ENCODE peak calls at places on chromosomes 7 and 10, in ten cellular contexts. C is effector memory CD8-positive, alpha-beta T cell; Z is COLO829; I is fibroblast of pulmonary artery; Y is A172; A is effector CD8-positive, alpha-beta T cell; U is AG04449; L is stimulated activated CD8-positive, alpha-beta memory T cell treated with anti-CD3 and anti-CD28 coated beads, Interleukin-4, amount 100 ng/mL, for 1 hour; S is right lobe of liver; T is HS-5. X is an unnamed sample.

GRCh38 chr7:137609500-137609899 is 237.3 kb downstream of the DGKI start:
- DNase-seq in C (no peak), Z (no peak), I (peak; percentile 8), Y (no peak), A (no peak), U (no peak), L (no peak), S (no peak), T (no peak), X (no peak)

GRCh38 chr7:134153493-134154093 is 26.5 kb downstream of the LRGUK start:
- DNase-seq in C (no peak), Z (no peak), I (peak; percentile 3), Y (no peak), A (no peak), U (no peak), L (no peak), S (no peak), T (no peak), X (no peak)

GRCh38 chr7:158264881-158265742 is 322.5 kb downstream of the PTPRN2 start:
- DNase-seq in C (no peak), Z (no peak), I (no peak), Y (no peak), A (no peak), U (no peak), L (no peak), S (no peak), T (no peak), X (no peak)

GRCh38 chr7:37982423-37982822 is 62.0 kb downstream of the EPDR1 start:
- DNase-seq in C (no peak), Z (no peak), I (no peak), Y (no peak), A (no peak), U (no peak), L (no peak), S (no peak), T (no peak), X (no peak)

GRCh38 chr10:64102264-64102633 is 581.0 kb downstream of the REEP3 start:
- DNase-seq in C (no peak), Z (no peak), I (no peak), Y (no peak), A (no peak), U (no peak), L (no peak), S (no peak), T (no peak), X (no peak)

GRCh38 chr10:29517352-29517923 is 117.3 kb downstream of the SVIL start:
- DNase-seq in C (no peak), Z (no peak), I (peak; percentile 53), Y (peak; percentile 34), A (no peak), U (no peak), L (no peak), S (no peak), T (no peak), X (peak; percentile 14)

GRCh38 chr10:26743091-26743490 is 45.6 kb downstream of the PDSS1 start:
- DNase-seq in C (no peak), Z (no peak), I (no peak), Y (no peak), A (no peak), U (no peak), L (no peak), S (no peak), T (no peak), X (no peak)

GRCh38 chr10:89347706-89348457 is 20.1 kb downstream of the IFIT3 start:
- DNase-seq in C (no peak), Z (peak; percentile 64), I (peak; percentile 66), Y (no peak), A (no peak), U (no peak), L (no peak), S (no peak), T (no peak), X (no peak)

GRCh38 chr7:82114237-82114636 is 329.3 kb downstream of the CACNA2D1 start:
- DNase-seq in C (no peak), Z (no peak), I (no peak), Y (no peak), A (no peak), U (no peak), L (no peak), S (no peak), T (no peak), X (no peak)

GRCh38 chr10:116593139-116593740 is 2.5 kb downstream of the PNLIPRP1 start:
- DNase-seq in C (no peak), Z (no peak), I (no peak), Y (no peak), A (no peak), U (no peak), L (no peak), S (no peak), T (no peak), X (no peak)

GRCh38 chr7:148722340-148723165 is 23.9 kb downstream of the CUL1 start:
- DNase-seq in C (no peak), Z (no peak), I (peak; percentile 16), Y (peak; percentile 13), A (no peak), U (no peak), L (no peak), S (no peak), T (no peak), X (no peak)

GRCh38 chr10:68231106-68231901 is 609 bp downstream of the ATOH7 start:
- DNase-seq in C (no peak), Z (peak; percentile 26), I (peak; percentile 60), Y (peak; percentile 51), A (no peak), U (no peak), L (no peak), S (peak; percentile 65), T (peak; percentile 53), X (no peak)

GRCh38 chr10:34163075-34163905 is 651.8 kb downstream of the PARD3 start:
- DNase-seq in C (no peak), Z (no peak), I (peak; percentile 10), Y (no peak), A (no peak), U (no peak), L (no peak), S (no peak), T (no peak), X (no peak)

GRCh38 chr7:2734084-2734601 is 46.1 kb downstream of the AMZ1 start:
- DNase-seq in C (no peak), Z (no peak), I (no peak), Y (no peak), A (no peak), U (no peak), L (no peak), S (no peak), T (no peak), X (no peak)

GRCh38 chr10:31972519-31973041 is 43.9 kb upstream of the ARHGAP12 start:
- DNase-seq in C (no peak), Z (no peak), I (no peak), Y (no peak), A (no peak), U (no peak), L (no peak), S (no peak), T (no peak), X (peak; percentile 46)

GRCh38 chr7:90999989-91000979 is 263.9 kb upstream of the FZD1 start:
- DNase-seq in C (no peak), Z (no peak), I (peak; percentile 17), Y (peak; percentile 36), A (no peak), U (peak; percentile 38), L (no peak), S (no peak), T (peak; percentile 23), X (no peak)

GRCh38 chr10:5873515-5873995 is 16.1 kb downstream of the ANKRD16 start:
- DNase-seq in C (peak; percentile 66), Z (peak; percentile 79), I (peak; percentile 86), Y (peak; percentile 87), A (peak; percentile 48), U (no peak), L (peak; percentile 26), S (no peak), T (no peak), X (peak; percentile 82)

GRCh38 chr7:1912472-1913289 is 242.6 kb downstream of the ELFN1 start:
- DNase-seq in C (no peak), Z (no peak), I (peak; percentile 82), Y (no peak), A (no peak), U (no peak), L (no peak), S (no peak), T (peak; percentile 42), X (no peak)

GRCh38 chr7:1555046-1555812 is 776 bp downstream of the TMEM184A start:
- DNase-seq in C (no peak), Z (peak; percentile 57), I (peak; percentile 82), Y (peak; percentile 99), A (no peak), U (peak; percentile 36), L (no peak), S (peak; percentile 84), T (peak; percentile 89), X (no peak)

GRCh38 chr10:974038-974784 is 14.0 kb upstream of the GTPBP4 start:
- DNase-seq in C (no peak), Z (peak; percentile 16), I (no peak), Y (peak; percentile 67), A (no peak), U (no peak), L (no peak), S (no peak), T (no peak), X (no peak)

GRCh38 chr10:102113956-102114857 is 6.0 kb downstream of the LDB1 start:
- DNase-seq in C (no peak), Z (no peak), I (no peak), Y (peak; percentile 44), A (no peak), U (no peak), L (no peak), S (peak; percentile 61), T (no peak), X (peak; percentile 51)

GRCh38 chr10:101062231-101063161 is 707 bp downstream of the KAZALD1 start:
- DNase-seq in C (no peak), Z (no peak), I (peak; percentile 42), Y (no peak), A (peak; percentile 8), U (no peak), L (no peak), S (peak; percentile 77), T (no peak), X (peak; percentile 46)

GRCh38 chr7:111638048-111638447 is 75.8 kb upstream of the IMMP2L start:
- DNase-seq in C (no peak), Z (no peak), I (peak; percentile 23), Y (no peak), A (no peak), U (no peak), L (no peak), S (no peak), T (no peak), X (no peak)

GRCh38 chr10:13340626-13341370 is 7.3 kb downstream of the SEPHS1 start:
- DNase-seq in C (peak; percentile 31), Z (no peak), I (no peak), Y (no peak), A (no peak), U (no peak), L (no peak), S (no peak), T (no peak), X (no peak)

GRCh38 chr7:82559203-82559805 is 115.7 kb upstream of the CACNA2D1 start:
- DNase-seq in C (no peak), Z (no peak), I (no peak), Y (no peak), A (no peak), U (no peak), L (no peak), S (no peak), T (no peak), X (no peak)

GRCh38 chr7:142798451-142799438 is 28.0 kb downstream of the PRSS2 start:
- DNase-seq in C (no peak), Z (no peak), I (no peak), Y (no peak), A (no peak), U (no peak), L (no peak), S (no peak), T (no peak), X (no peak)

GRCh38 chr10:75238182-75239180 is 2.7 kb upstream of the COMTD1 start:
- DNase-seq in C (no peak), Z (no peak), I (no peak), Y (no peak), A (no peak), U (no peak), L (no peak), S (no peak), T (no peak), X (no peak)

GRCh38 chr7:28381466-28381865 is 30.9 kb upstream of the CREB5 start:
- DNase-seq in C (no peak), Z (no peak), I (peak; percentile 33), Y (no peak), A (no peak), U (no peak), L (no peak), S (no peak), T (no peak), X (no peak)